ENCODE peak calls at places on chromosomes 4 and X, in seven cellular contexts. C is uterus, L is fibroblast of lung, R is cardiac muscle cell, X is GM12865, Z is psoas muscle, E is heart right ventricle. I is an unnamed sample.

GRCh38 chrX:5397409-5397808 is 831.3 kb downstream of the NLGN4X start:
- DNase-seq in C (no peak), L (no peak), R (no peak), X (no peak), Z (no peak), E (no peak), I (no peak)

GRCh38 chrX:107736781-107737531 is 38.6 kb downstream of the TSC22D3 start:
- DNase-seq in C (no peak), L (no peak), R (no peak), X (no peak), Z (no peak), E (no peak), I (no peak)

GRCh38 chr4:71254451-71255012 is 84.3 kb upstream of the SLC4A4 start:
- DNase-seq in C (no peak), L (peak), R (no peak), X (peak), Z (no peak), E (no peak), I (no peak)

GRCh38 chr4:76125816-76126215 is 22.4 kb downstream of the NUP54 start:
- DNase-seq in C (no peak), L (no peak), R (peak), X (no peak), Z (no peak), E (no peak), I (no peak)

GRCh38 chrX:40845331-40845911 is 110.1 kb upstream of the MED14 start:
- DNase-seq in C (peak), L (peak), R (peak), X (no peak), Z (no peak), E (peak), I (peak)

GRCh38 chr4:113683143-113683542 is 78.4 kb downstream of the CAMK2D start:
- DNase-seq in C (no peak), L (no peak), R (no peak), X (peak), Z (no peak), E (no peak), I (no peak)

GRCh38 chrX:118116308-118117068 is at the start of gene KLHL13:
- DNase-seq in C (peak), L (peak), R (peak), X (peak), Z (peak), E (peak), I (no peak)

GRCh38 chr4:112111306-112111705 is 33.9 kb upstream of the FAM241A start:
- DNase-seq in C (no peak), L (no peak), R (no peak), X (no peak), Z (no peak), E (no peak), I (no peak)

GRCh38 chr4:1266881-1267763 is 18.2 kb upstream of the CTBP1 start:
- DNase-seq in C (no peak), L (no peak), R (no peak), X (no peak), Z (no peak), E (no peak), I (no peak)

GRCh38 chr4:1261107-1261928 is 12.4 kb upstream of the CTBP1 start:
- DNase-seq in C (no peak), L (no peak), R (no peak), X (no peak), Z (no peak), E (no peak), I (no peak)

GRCh38 chr4:1269209-1269608 is 20.3 kb upstream of the CTBP1 start:
- DNase-seq in C (no peak), L (no peak), R (no peak), X (no peak), Z (no peak), E (no peak), I (no peak)

GRCh38 chr4:1265351-1265750 is 16.4 kb upstream of the CTBP1 start:
- DNase-seq in C (no peak), L (no peak), R (no peak), X (no peak), Z (no peak), E (no peak), I (no peak)

DNA sequence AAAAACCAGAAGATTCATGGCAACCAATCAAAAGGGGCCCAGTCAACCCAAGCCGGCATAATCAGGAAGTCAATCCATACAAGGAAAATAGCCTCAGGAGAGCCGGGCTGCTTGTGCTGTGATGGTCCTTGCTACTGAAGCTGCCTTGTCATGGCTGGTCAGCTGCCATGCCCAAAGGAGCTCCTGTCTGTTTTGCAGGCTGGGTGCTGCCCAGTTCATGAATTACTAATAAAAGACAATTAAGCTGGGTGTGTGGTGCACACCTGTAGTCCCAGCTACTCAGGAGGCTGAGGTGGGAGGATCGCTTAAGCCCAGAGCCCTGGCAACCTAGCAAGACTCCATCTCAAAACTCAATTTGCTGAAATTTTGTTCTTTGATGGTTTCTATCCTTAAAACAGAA is 16.0 kb upstream of the CTBP1 start:
- DNase-seq in C (no peak), L (no peak), R (no peak), X (no peak), Z (no peak), E (no peak), I (no peak)
- H3K4me3 ChIP-seq in C (no peak), L (no peak), R (no peak), X (no peak), Z (no peak), E (no peak), I (no peak)

GRCh38 chrX:69037786-69038185 is 127.5 kb downstream of the PJA1 start:
- DNase-seq in C (no peak), L (no peak), R (no peak), X (no peak), Z (no peak), E (no peak), I (no peak)
- TF ChIP-seq CTCF in C (no peak), L (no peak), R (no peak), X (no peak), Z (no peak), E (no peak), I (no peak)

GRCh38 chr4:15466596-15466995 is 3.1 kb upstream of the CC2D2A start:
- DNase-seq in C (no peak), L (no peak), R (no peak), X (no peak), Z (no peak), E (no peak), I (no peak)

GRCh38 chr4:15469402-15470148 is at the start of gene CC2D2A:
- DNase-seq in C (no peak), L (peak), R (peak), X (no peak), Z (no peak), E (no peak), I (no peak)

GRCh38 chr4:15470149-15470520 is 453 bp downstream of the CC2D2A start:
- DNase-seq in C (no peak), L (peak), R (peak), X (no peak), Z (no peak), E (no peak), I (no peak)
- H3K4me3 ChIP-seq in C (peak), L (peak), R (peak), X (peak), Z (peak), E (peak), I (peak)

GRCh38 chr4:10762541-10762940 is 78.0 kb upstream of the CLNK start:
- DNase-seq in C (no peak), L (peak), R (peak), X (no peak), Z (no peak), E (no peak), I (peak)
- TF ChIP-seq CTCF in C (no peak), L (no peak), R (no peak), X (no peak), Z (no peak), E (no peak), I (no peak)

GRCh38 chr4:119031218-119031617 is 104.4 kb upstream of the MYOZ2 start:
- DNase-seq in C (no peak), L (no peak), R (no peak), X (no peak), Z (no peak), E (no peak), I (no peak)
- H3K4me3 ChIP-seq in C (peak), L (no peak), R (no peak), X (no peak), Z (peak), E (no peak), I (no peak)

GRCh38 chr4:13597141-13597540 is 30.4 kb downstream of the BOD1L1 start:
- DNase-seq in C (no peak), L (no peak), R (no peak), X (no peak), Z (no peak), E (no peak), I (no peak)

GRCh38 chr4:13601848-13602247 is 25.7 kb downstream of the BOD1L1 start:
- DNase-seq in C (no peak), L (no peak), R (no peak), X (peak), Z (no peak), E (no peak), I (no peak)

GRCh38 chr4:13601060-13601459 is 26.5 kb downstream of the BOD1L1 start:
- DNase-seq in C (no peak), L (no peak), R (no peak), X (peak), Z (no peak), E (no peak), I (no peak)

GRCh38 chr4:13597604-13598003 is 29.9 kb downstream of the BOD1L1 start:
- DNase-seq in C (no peak), L (no peak), R (no peak), X (no peak), Z (no peak), E (no peak), I (peak)

DNA sequence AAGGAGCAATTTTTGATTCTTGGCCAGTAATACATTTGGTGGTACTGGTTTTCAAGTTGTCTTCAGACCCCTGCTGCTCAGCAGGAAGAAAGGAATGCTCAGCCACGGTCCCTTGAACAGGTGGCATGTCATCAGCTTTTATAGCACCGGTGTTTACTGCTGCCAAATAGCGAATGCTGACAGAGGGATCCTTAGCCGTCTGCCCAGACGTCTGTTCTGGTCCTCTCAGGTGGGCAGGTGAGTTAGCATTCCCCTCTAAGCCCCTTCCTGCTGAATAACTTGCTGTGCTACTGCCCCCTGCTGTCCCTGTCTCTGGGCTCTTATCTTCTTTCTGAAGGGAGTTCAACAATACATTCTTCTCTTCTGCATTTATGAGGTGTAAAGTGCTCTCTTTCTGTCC is 28.4 kb downstream of the BOD1L1 start:
- DNase-seq in C (no peak), L (no peak), R (no peak), X (no peak), Z (no peak), E (no peak), I (no peak)
- TF ChIP-seq CTCF in C (no peak), L (peak), R (peak), X (peak), Z (no peak), E (peak), I (peak)

GRCh38 chrX:104335765-104336164 is 81.0 kb upstream of the ESX1 start:
- DNase-seq in C (no peak), L (peak), R (peak), X (no peak), Z (no peak), E (no peak), I (peak)
- H3K4me3 ChIP-seq in C (no peak), L (no peak), R (no peak), X (no peak), Z (no peak), E (no peak), I (no peak)

I was measured in AG09309.